ENCODE peak calls at places on chromosome 21, in nine cellular contexts. H, P, O, X, S, A, K, V and E are unnamed samples.

GRCh38 chr21:44916965-44917364 is 3.7 kb downstream of the ITGB2 start:
- DNase-seq in A (no peak), X (no peak), O (no peak), K (no peak), S (no peak), H (no peak), V (no peak), P (peak), E (no peak)

GRCh38 chr21:36250423-36251075 is 69.4 kb upstream of the MORC3 start:
- DNase-seq in V (no peak), A (no peak), S (no peak), K (no peak), P (no peak), X (no peak), H (no peak), O (no peak), E (no peak)

GRCh38 chr21:34526618-34527290 is 14.7 kb upstream of the KCNE1 start:
- DNase-seq in V (peak), X (peak), S (peak), P (peak), H (no peak), O (peak), A (peak), K (no peak), E (no peak)

GRCh38 chr21:22961248-22961647 is 1963.0 kb downstream of the NCAM2 start:
- DNase-seq in O (no peak), X (no peak), K (no peak), P (no peak), A (no peak), S (no peak), V (no peak), H (peak), E (no peak)

GRCh38 chr21:45146301-45146700 is 71.9 kb downstream of the ADARB1 start:
- DNase-seq in O (no peak), S (no peak), X (no peak), H (no peak), K (no peak), A (no peak), P (no peak), V (no peak), E (no peak)

GRCh38 chr21:25506887-25507286 is 100.4 kb downstream of the MRPL39 start:
- DNase-seq in K (no peak), A (peak), H (no peak), S (peak), P (peak), X (no peak), O (peak), V (no peak), E (no peak)

GRCh38 chr21:38857152-38857825 is 51.6 kb downstream of the ETS2 start:
- DNase-seq in S (no peak), V (no peak), X (no peak), O (no peak), A (no peak), P (no peak), K (no peak), H (no peak), E (no peak)

GRCh38 chr21:27382404-27382803 is 415.5 kb upstream of the ADAMTS5 start:
- DNase-seq in O (no peak), H (no peak), A (no peak), S (no peak), V (no peak), P (no peak), K (no peak), X (no peak), E (no peak)

GRCh38 chr21:27108228-27108627 is 141.3 kb upstream of the ADAMTS5 start:
- DNase-seq in K (no peak), P (peak), S (peak), H (no peak), V (no peak), X (no peak), A (peak), O (no peak), E (no peak)

GRCh38 chr21:45508607-45509565 is 33.4 kb downstream of the SLC19A1 start:
- DNase-seq in S (no peak), O (no peak), K (no peak), A (no peak), P (no peak), H (no peak), X (peak), V (no peak), E (no peak)

GRCh38 chr21:33660406-33660805 is 18.1 kb downstream of the ITSN1 start:
- DNase-seq in H (no peak), P (peak), O (peak), X (no peak), S (no peak), A (no peak), K (no peak), V (no peak), E (no peak)

GRCh38 chr21:28781602-28782274 is 210.9 kb downstream of the LTN1 start:
- DNase-seq in P (no peak), A (no peak), X (no peak), O (no peak), S (no peak), V (peak), K (no peak), H (no peak), E (no peak)

GRCh38 chr21:41491412-41491811 is 16.5 kb downstream of the TMPRSS2 start:
- DNase-seq in O (no peak), X (no peak), K (no peak), V (no peak), S (no peak), H (no peak), A (no peak), P (no peak), E (no peak)

GRCh38 chr21:38114717-38115333 is 142.0 kb upstream of the KCNJ15 start:
- DNase-seq in H (no peak), O (no peak), X (no peak), V (no peak), P (no peak), A (no peak), S (no peak), K (no peak), E (no peak)

GRCh38 chr21:44836666-44837471 is 19.0 kb upstream of the SUMO3 start:
- DNase-seq in A (no peak), K (no peak), P (no peak), V (no peak), H (peak), X (no peak), S (peak), O (no peak), E (no peak)

GRCh38 chr21:34545079-34545884 is 33.3 kb upstream of the KCNE1 start:
- DNase-seq in S (peak), V (no peak), O (peak), X (no peak), A (peak), K (peak), H (no peak), P (peak), E (no peak)

GRCh38 chr21:45550552-45551210 is 8.4 kb upstream of the SLC19A1 start:
- DNase-seq in A (no peak), K (peak), O (no peak), S (no peak), V (no peak), X (no peak), P (no peak), H (no peak), E (peak)

GRCh38 chr21:15199414-15199813 is 134.6 kb upstream of the NRIP1 start:
- DNase-seq in A (no peak), S (no peak), V (no peak), K (no peak), H (no peak), X (no peak), P (no peak), O (no peak), E (no peak)

GRCh38 chr21:33273044-33273443 is 6.9 kb downstream of the IL10RB start:
- DNase-seq in O (no peak), V (no peak), K (no peak), X (no peak), P (peak), H (no peak), S (no peak), A (peak), E (no peak)

GRCh38 chr21:35583566-35584216 is 476.6 kb downstream of the SETD4 start:
- DNase-seq in A (no peak), S (no peak), O (no peak), X (no peak), P (no peak), V (no peak), K (no peak), H (no peak), E (no peak)

GRCh38 chr21:41411449-41412089 is 14.5 kb upstream of the MX1 start:
- DNase-seq in H (no peak), O (no peak), P (no peak), V (no peak), X (peak), A (peak), K (no peak), S (no peak), E (no peak)

GRCh38 chr21:45607922-45608295 is 35.6 kb upstream of the PCBP3 start:
- DNase-seq in S (no peak), O (no peak), K (no peak), V (no peak), H (no peak), P (no peak), A (no peak), X (no peak), E (no peak)

GRCh38 chr21:35906587-35906986 is 153.7 kb downstream of the SETD4 start:
- DNase-seq in V (no peak), A (no peak), H (no peak), S (no peak), K (no peak), X (no peak), O (no peak), P (no peak), E (no peak)

GRCh38 chr21:37658994-37659458 is 257.2 kb downstream of the KCNJ6 start:
- DNase-seq in V (peak), P (peak), H (no peak), S (peak), A (peak), O (peak), K (no peak), X (no peak), E (no peak)

GRCh38 chr21:26836546-26836945 is 8.7 kb downstream of the ADAMTS1 start:
- DNase-seq in P (no peak), H (no peak), X (no peak), V (no peak), K (no peak), A (no peak), S (no peak), O (no peak), E (no peak)

GRCh38 chr21:35035581-35035980 is 13.5 kb downstream of the RUNX1 start:
- DNase-seq in P (no peak), H (no peak), O (no peak), X (no peak), A (no peak), S (no peak), V (no peak), K (no peak), E (no peak)

GRCh38 chr21:34204481-34205439 is 131.4 kb downstream of the MRPS6 start:
- DNase-seq in O (peak), K (no peak), P (no peak), S (no peak), X (no peak), V (no peak), H (peak), A (no peak), E (no peak)

GRCh38 chr21:44800103-44800502 is 1.5 kb downstream of the UBE2G2 start:
- DNase-seq in A (no peak), X (no peak), P (peak), S (no peak), H (no peak), O (peak), V (peak), K (no peak), E (no peak)

GRCh38 chr21:43634618-43635017 is 24.7 kb downstream of the HSF2BP start:
- DNase-seq in K (no peak), P (peak), S (no peak), X (no peak), A (no peak), V (peak), H (no peak), O (no peak), E (no peak)